ENCODE peak calls at places on chromosomes 12 and 14, in seven cellular contexts. U, M, W, E, B, S and H are unnamed samples.

GRCh38 chr14:101066826-101067508 is 163.4 kb upstream of the RTL1 start:
- DNase-seq in U (no peak), M (no peak), W (no peak), S (no peak), B (peak), E (no peak), H (no peak)

GRCh38 chr12:63440063-63440462 is 228.2 kb downstream of the DPY19L2 start:
- DNase-seq in S (no peak), E (no peak), W (no peak), M (no peak), B (no peak), U (no peak), H (no peak)

GRCh38 chr12:54229624-54230212 is 40.9 kb upstream of the SMUG1 start:
- DNase-seq in M (no peak), E (peak), B (peak), S (peak), U (peak), W (peak), H (peak)

GRCh38 chr12:121036810-121037326 is 2.2 kb downstream of the OASL start:
- DNase-seq in U (peak), E (peak), W (peak), B (no peak), S (peak), M (no peak), H (no peak)

GRCh38 chr14:92341791-92342190 is 18.8 kb downstream of the SLC24A4 start:
- DNase-seq in M (no peak), W (no peak), S (no peak), E (no peak), B (no peak), U (no peak), H (no peak)

GRCh38 chr12:14771651-14772137 is 31.6 kb downstream of the WBP11 start:
- DNase-seq in M (no peak), E (no peak), S (no peak), U (no peak), B (no peak), W (no peak), H (no peak)

GRCh38 chr12:113214938-113215400 is 6.3 kb upstream of the TPCN1 start:
- DNase-seq in W (peak), B (peak), U (peak), S (peak), M (peak), E (peak), H (peak)

GRCh38 chr12:503111-503761 is 43.5 kb downstream of the B4GALNT3 start:
- DNase-seq in B (no peak), W (no peak), M (peak), U (peak), S (no peak), E (no peak), H (no peak)

GRCh38 chr12:95803817-95804216 is 13.3 kb upstream of the NTN4 start:
- DNase-seq in M (no peak), W (no peak), E (no peak), U (no peak), S (no peak), B (no peak), H (no peak)

GRCh38 chr12:40286583-40286982 is 61.8 kb downstream of the LRRK2 start:
- DNase-seq in M (no peak), U (peak), B (no peak), W (peak), E (no peak), S (no peak), H (no peak)

GRCh38 chr14:59107819-59108218 is 80.6 kb upstream of the DAAM1 start:
- DNase-seq in W (no peak), U (no peak), E (no peak), M (no peak), S (no peak), B (peak), H (no peak)

GRCh38 chr12:27780612-27781408 is 774 bp upstream of the MANSC4 start:
- DNase-seq in S (peak), M (peak), E (peak), W (peak), U (peak), B (no peak), H (peak)

GRCh38 chr14:56145181-56145580 is 27.0 kb downstream of the PELI2 start:
- DNase-seq in M (no peak), B (no peak), E (no peak), W (no peak), S (no peak), U (no peak), H (no peak)

GRCh38 chr14:104863131-104863862 is 1.8 kb upstream of the CEP170B start:
- DNase-seq in S (no peak), E (no peak), M (no peak), U (no peak), B (peak), W (no peak), H (no peak)

GRCh38 chr14:104865069-104865630 is at the start of gene CEP170B:
- DNase-seq in B (no peak), U (peak), S (peak), M (no peak), W (no peak), E (peak), H (no peak)

GRCh38 chr14:104864267-104865068 is 600 bp upstream of the CEP170B start:
- DNase-seq in S (no peak), E (no peak), W (no peak), M (peak), U (peak), B (no peak), H (no peak)

GRCh38 chr14:104865631-104866441 is 768 bp downstream of the CEP170B start:
- DNase-seq in U (peak), E (peak), B (peak), S (peak), W (peak), M (peak), H (peak)

GRCh38 chr14:104863923-104864266 is 1.2 kb upstream of the CEP170B start:
- DNase-seq in M (no peak), S (no peak), E (no peak), B (peak), U (no peak), W (no peak), H (no peak)
- H3K4me3 ChIP-seq in M (peak), S (no peak), E (no peak), B (no peak), U (peak), W (no peak), H (no peak)

GRCh38 chr12:123449103-123449736 is 8.7 kb upstream of the SNRNP35 start:
- DNase-seq in B (no peak), W (no peak), U (no peak), M (no peak), S (no peak), E (peak), H (no peak)
- H3K4me3 ChIP-seq in B (no peak), W (no peak), U (no peak), M (no peak), S (no peak), E (no peak), H (no peak)

GRCh38 chr12:84910549-84911241 is 1.9 kb downstream of the SLC6A15 start:
- DNase-seq in B (no peak), U (peak), E (peak), S (no peak), M (no peak), W (peak), H (no peak)
- H3K4me3 ChIP-seq in B (peak), U (peak), E (peak), S (peak), M (no peak), W (peak), H (peak)

DNA sequence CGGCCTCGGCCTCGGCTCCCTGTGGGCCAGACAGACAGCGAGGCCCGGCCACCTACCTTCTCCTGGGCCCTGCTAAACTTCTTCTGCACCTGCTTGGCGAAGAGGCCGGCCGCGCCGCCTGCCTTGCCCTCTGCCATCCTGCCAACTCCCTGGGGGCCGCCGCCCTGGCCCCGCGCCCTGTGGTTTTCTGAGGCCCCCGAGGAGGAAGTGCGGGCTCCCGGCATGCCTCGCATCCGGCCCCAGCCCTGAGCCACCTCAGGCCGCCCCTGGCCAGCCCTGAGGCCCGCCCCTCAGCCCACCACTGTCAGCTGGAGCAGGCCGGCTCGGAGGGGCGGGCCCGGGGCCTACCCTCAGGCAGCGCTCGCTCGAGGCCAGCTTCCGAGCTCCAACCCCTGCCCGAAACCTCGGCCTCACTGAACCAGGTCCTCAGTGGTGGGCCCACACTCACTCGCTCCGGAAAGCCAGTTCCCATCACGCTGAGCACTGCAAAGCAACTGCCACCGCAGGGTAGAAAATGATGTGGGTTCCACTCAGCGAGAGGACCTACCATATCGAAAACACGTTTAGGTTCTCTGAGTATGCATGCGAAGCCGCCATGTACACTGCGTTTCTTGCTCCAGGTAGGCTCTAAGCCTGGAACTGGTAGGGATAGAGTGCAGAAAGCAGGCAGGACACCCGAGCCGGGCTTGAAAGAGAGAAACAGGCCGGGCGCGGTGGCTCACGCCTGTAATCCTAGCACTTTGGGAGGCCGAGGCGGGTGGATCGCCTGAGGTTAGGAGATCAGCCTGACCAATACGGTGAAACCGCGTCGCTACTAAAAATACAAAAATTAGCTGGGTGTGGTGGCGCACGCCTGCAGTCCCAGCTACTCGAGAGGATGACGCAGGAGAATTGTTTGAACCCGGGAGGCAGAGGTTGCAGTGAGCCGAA is at the start of gene BIN2:
- DNase-seq in M (peak), U (no peak), B (peak), W (no peak), E (no peak), S (no peak), H (no peak)
- H3K4me3 ChIP-seq in M (peak), U (no peak), B (peak), W (no peak), E (no peak), S (no peak), H (no peak)

DNA sequence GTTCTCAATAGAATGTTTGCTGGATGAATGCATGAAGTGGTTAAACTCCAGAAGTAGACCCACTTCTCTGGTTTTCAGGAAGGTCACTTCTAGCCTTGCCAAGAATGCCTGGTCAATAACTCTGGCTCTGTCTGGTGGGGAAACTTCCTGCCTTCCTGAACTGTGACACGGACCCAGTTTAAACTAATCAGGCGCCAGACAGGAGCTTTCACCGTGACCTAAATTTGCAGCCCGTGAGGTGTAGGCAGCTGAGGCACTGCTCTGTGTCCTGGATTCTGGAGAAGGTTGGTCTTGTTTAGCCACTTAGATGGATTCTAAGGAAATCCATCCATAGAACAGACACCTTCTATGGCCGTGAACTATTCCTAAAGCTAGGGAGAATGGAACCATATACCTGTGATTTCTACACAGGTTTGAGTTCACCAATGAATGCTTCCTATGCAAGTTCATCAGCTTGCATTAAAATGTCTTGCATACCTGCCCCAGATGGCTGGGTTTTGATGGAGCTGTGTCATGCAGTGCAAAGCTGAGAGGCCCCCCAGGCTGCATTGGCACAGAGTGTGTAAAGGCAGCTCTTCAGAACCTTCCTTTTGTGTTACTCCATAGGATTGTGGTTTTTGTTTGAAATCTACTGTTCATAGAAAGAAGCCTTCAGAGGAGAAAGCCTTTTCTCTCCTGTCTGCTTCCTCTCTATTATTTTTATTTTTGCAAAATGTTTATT is 4.4 kb downstream of the CHST11 start:
- DNase-seq in W (no peak), E (no peak), U (no peak), S (no peak), B (no peak), M (no peak), H (no peak)
- H3K4me3 ChIP-seq in W (no peak), E (no peak), U (no peak), S (no peak), B (no peak), M (no peak), H (no peak)

GRCh38 chr14:89364316-89364715 is 52.7 kb downstream of the FOXN3 start:
- DNase-seq in E (no peak), B (no peak), U (no peak), M (no peak), S (no peak), W (no peak), H (no peak)
- H3K4me3 ChIP-seq in E (no peak), B (no peak), U (no peak), M (no peak), S (no peak), W (no peak), H (no peak)

GRCh38 chr12:22282283-22282682 is 52.2 kb downstream of the ST8SIA1 start:
- DNase-seq in W (peak), U (peak), B (no peak), E (peak), S (peak), M (no peak), H (no peak)
- H3K4me3 ChIP-seq in W (peak), U (no peak), B (no peak), E (peak), S (no peak), M (no peak), H (peak)

GRCh38 chr12:124295431-124296058 is 652 bp downstream of the RFLNA start:
- DNase-seq in M (no peak), E (no peak), B (peak), U (no peak), W (no peak), S (no peak), H (no peak)
- H3K4me3 ChIP-seq in M (no peak), E (no peak), B (peak), U (peak), W (no peak), S (no peak), H (no peak)